ENCODE peak calls at places on chromosomes 7 and 10, in seven cellular contexts. J is left ventricle myocardium inferior; O is prostate gland; H is CD8-positive, alpha-beta memory T cell; X is tibial nerve; E is Peyer's patch; G is astrocyte. B is an unnamed sample. For H3K4me1, the result is how much of the 10 kb centered on the place peaks cover.

GRCh38 chr10:70480254-70480861 is 1.8 kb downstream of the PALD1 start:
- DNase-seq in J (no peak), G (no peak), H (no peak), X (no peak), O (no peak), E (peak), B (no peak)

GRCh38 chr10:105577865-105578607 is 936.9 kb downstream of the SORCS3 start:
- DNase-seq in O (no peak), X (no peak), J (no peak), G (no peak), E (no peak), H (no peak), B (no peak)

GRCh38 chr7:74401137-74401859 is 52.4 kb upstream of the GTF2IRD1 start:
- DNase-seq in O (peak), X (peak), G (no peak), E (peak), H (peak), J (peak), B (peak)

GRCh38 chr10:116707981-116708380 is 34.4 kb downstream of the HSPA12A start:
- DNase-seq in O (no peak), X (no peak), H (no peak), J (no peak), E (no peak), G (no peak), B (no peak)

GRCh38 chr10:99667108-99667751 is 7.9 kb downstream of the ENTPD7 start:
- DNase-seq in O (no peak), E (no peak), X (no peak), G (peak), J (no peak), H (no peak), B (no peak)

GRCh38 chr10:73493781-73494180 is 2.0 kb downstream of the PPP3CB start:
- DNase-seq in X (no peak), E (no peak), H (no peak), O (no peak), J (no peak), G (peak), B (no peak)

GRCh38 chr10:114498413-114499111 is 94.3 kb upstream of the AFAP1L2 start:
- DNase-seq in O (no peak), J (no peak), X (no peak), E (no peak), H (no peak), G (no peak), B (no peak)

GRCh38 chr7:105821527-105821926 is 54.9 kb downstream of the ATXN7L1 start:
- DNase-seq in H (no peak), X (no peak), G (no peak), J (no peak), O (no peak), E (no peak), B (no peak)

GRCh38 chr7:70301673-70302072 is 703.4 kb downstream of the AUTS2 start:
- DNase-seq in H (no peak), O (no peak), G (no peak), X (no peak), J (no peak), E (no peak), B (no peak)

GRCh38 chr10:60943372-60944158 is 420 bp downstream of the RHOBTB1 start:
- DNase-seq in E (peak), O (peak), H (no peak), J (peak), X (peak), G (peak), B (peak)

GRCh38 chr10:127563718-127564553 is 14.8 kb downstream of the NPS start:
- DNase-seq in G (no peak), J (no peak), H (no peak), E (no peak), X (no peak), O (no peak), B (no peak)

GRCh38 chr7:100673942-100674431 is 447 bp downstream of the GNB2 start:
- DNase-seq in O (no peak), G (peak), X (peak), H (peak), E (peak), J (peak), B (peak)

GRCh38 chr10:19788902-19789301 is 27.3 kb upstream of the PLXDC2 start:
- DNase-seq in O (no peak), J (no peak), G (no peak), E (no peak), H (no peak), X (no peak), B (no peak)

GRCh38 chr10:129244298-129244697 is 222.7 kb upstream of the MGMT start:
- DNase-seq in X (no peak), E (no peak), H (no peak), J (no peak), G (no peak), O (no peak), B (no peak)

GRCh38 chr7:101216860-101217387 is 457 bp downstream of the PLOD3 start:
- DNase-seq in J (no peak), E (no peak), X (no peak), O (no peak), G (no peak), H (no peak), B (no peak)

GRCh38 chr7:106345421-106346166 is 60.8 kb upstream of the NAMPT start:
- DNase-seq in G (peak), O (no peak), E (no peak), X (no peak), J (no peak), H (no peak), B (no peak)

GRCh38 chr10:123470570-123470969 is 195.6 kb upstream of the GPR26 start:
- DNase-seq in X (no peak), E (no peak), G (no peak), O (no peak), H (no peak), J (no peak), B (no peak)

GRCh38 chr10:101161494-101162299 is 30.6 kb downstream of the TLX1 start:
- DNase-seq in H (peak), X (peak), E (peak), J (peak), G (peak), O (peak), B (peak)

GRCh38 chr7:45153238-45153637 is 4.4 kb upstream of the RAMP3 start:
- DNase-seq in E (no peak), X (no peak), H (no peak), O (no peak), G (no peak), J (no peak), B (peak)

GRCh38 chr10:86775056-86775858 is 18.8 kb downstream of the BMPR1A start:
- DNase-seq in E (no peak), G (no peak), H (no peak), J (no peak), O (no peak), X (no peak), B (no peak)

GRCh38 chr7:81684513-81685262 is 85.2 kb downstream of the HGF start:
- DNase-seq in X (peak), H (no peak), G (peak), J (peak), O (peak), E (peak), B (peak)

GRCh38 chr10:98534046-98534445 is 87.3 kb upstream of the HPS1 start:
- DNase-seq in O (no peak), E (no peak), J (no peak), X (no peak), H (no peak), G (no peak), B (no peak)

GRCh38 chr10:52450743-52451142 is 136.7 kb downstream of the DKK1 start:
- DNase-seq in X (no peak), J (no peak), O (no peak), G (no peak), H (no peak), E (no peak), B (no peak)
- H3K4me1 ChIP-seq in X (under half), J (under half), O (under half), G (under half), H (under half), E (under half), B (under half)

DNA sequence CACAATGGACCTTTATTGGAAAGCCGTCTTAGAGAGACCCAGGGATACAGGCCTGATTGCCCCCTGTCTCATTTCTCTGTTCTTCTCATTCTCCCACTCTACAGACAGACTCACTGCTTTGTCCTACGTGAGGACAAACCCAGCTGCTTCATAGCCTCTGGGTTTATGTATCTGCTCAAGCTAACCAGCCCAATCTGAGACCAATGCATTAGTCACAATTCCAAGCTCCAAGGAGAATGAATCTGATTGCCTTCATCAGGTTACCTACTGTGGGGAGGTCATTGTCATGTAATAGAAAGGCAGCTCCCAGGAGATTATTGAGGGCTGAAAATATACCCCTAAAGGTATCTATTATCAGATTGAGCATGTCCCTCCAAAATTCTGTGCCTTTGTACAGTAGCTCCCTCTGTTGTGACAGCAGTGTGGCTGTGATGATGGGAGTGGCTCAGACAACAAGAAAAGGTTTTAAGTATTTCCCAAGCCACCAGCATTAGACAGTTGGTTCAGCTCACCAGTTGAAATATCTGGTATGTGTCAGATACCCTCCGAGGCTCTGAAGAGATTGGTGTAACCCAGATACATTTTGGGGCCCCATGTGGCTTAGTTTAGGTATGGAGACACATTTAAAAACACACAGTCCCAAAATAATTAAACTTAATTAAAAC is 123.1 kb upstream of the EEPD1 start:
- DNase-seq in O (no peak), J (no peak), H (no peak), X (no peak), E (no peak), G (no peak), B (no peak)
- H3K4me3 ChIP-seq in O (no peak), J (no peak), H (no peak), X (no peak), E (no peak), G (no peak), B (no peak)

GRCh38 chr7:127635659-127636285 is 16.2 kb upstream of the SND1 start:
- DNase-seq in X (no peak), H (no peak), J (no peak), O (no peak), E (no peak), G (no peak), B (no peak)
- H3K27ac ChIP-seq in X (no peak), H (no peak), J (no peak), O (no peak), E (no peak), G (no peak), B (no peak)

GRCh38 chr10:131429141-131429540 is 117.6 kb upstream of the TCERG1L start:
- DNase-seq in H (no peak), J (no peak), O (no peak), X (no peak), E (no peak), G (no peak), B (no peak)
- H3K4me1 ChIP-seq in H (under half), J (under half), O (under half), X (under half), E (under half), G (under half), B (under half)

GRCh38 chr7:130956417-130957139 is 222.6 kb upstream of the KLF14 start:
- DNase-seq in H (no peak), X (no peak), E (no peak), O (no peak), G (peak), J (no peak), B (no peak)

GRCh38 chr7:130958846-130959245 is 224.8 kb upstream of the KLF14 start:
- DNase-seq in G (no peak), X (no peak), H (no peak), E (no peak), J (no peak), O (no peak), B (no peak)

GRCh38 chr7:130959743-130960207 is 225.8 kb upstream of the KLF14 start:
- DNase-seq in G (peak), H (no peak), E (no peak), X (no peak), O (no peak), J (no peak), B (no peak)

GRCh38 chr7:130957140-130957513 is 223.1 kb upstream of the KLF14 start:
- DNase-seq in X (no peak), E (peak), O (no peak), J (no peak), H (peak), G (no peak), B (no peak)

GRCh38 chr7:130957722-130958360 is 223.8 kb upstream of the KLF14 start:
- DNase-seq in E (no peak), H (no peak), J (no peak), O (no peak), G (no peak), X (no peak), B (no peak)
- H3K4me3 ChIP-seq in E (no peak), H (peak), J (no peak), O (no peak), G (no peak), X (no peak), B (no peak)

GRCh38 chr7:42027521-42027920 is 209.5 kb downstream of the GLI3 start:
- DNase-seq in H (no peak), G (no peak), E (no peak), O (no peak), X (no peak), J (no peak), B (no peak)
- H3K27ac ChIP-seq in H (no peak), G (no peak), E (no peak), O (no peak), X (no peak), J (no peak), B (no peak)